ENCODE peak calls at places on chromosomes 11 and 22, in eight cellular contexts. U, V, H, J, B, R, K and D are unnamed samples.

GRCh38 chr11:16607675-16608644 is 130.5 kb upstream of the C11orf58 start:
- DNase-seq in B (peak; percentile 58), J (no peak), K (peak; percentile 51), R (no peak), V (no peak), H (no peak), U (peak; percentile 92), D (no peak)

GRCh38 chr22:23903328-23903971 is 9.3 kb downstream of the MIF start:
- DNase-seq in H (no peak), V (no peak), U (no peak), R (no peak), B (no peak), K (no peak), J (no peak), D (no peak)

GRCh38 chr11:59666969-59667368 is 1.9 kb downstream of the PATL1 start:
- DNase-seq in H (no peak), J (no peak), K (no peak), V (no peak), R (no peak), B (no peak), U (no peak), D (no peak)

GRCh38 chr22:47018010-47018910 is 255.8 kb downstream of the TBC1D22A start:
- DNase-seq in K (no peak), R (no peak), U (no peak), V (no peak), H (no peak), B (no peak), J (no peak), D (no peak)

GRCh38 chr11:17008099-17008498 is 6.1 kb downstream of the PLEKHA7 start:
- DNase-seq in K (peak; percentile 42), U (no peak), H (no peak), B (no peak), V (no peak), R (no peak), J (no peak), D (no peak)

GRCh38 chr11:108836541-108836940 is 171.7 kb downstream of the DDX10 start:
- DNase-seq in K (no peak), B (no peak), U (no peak), R (no peak), J (no peak), H (no peak), V (no peak), D (no peak)

GRCh38 chr22:19547620-19548019 is 23.4 kb upstream of the CLDN5 start:
- DNase-seq in H (no peak), K (no peak), R (no peak), U (no peak), V (no peak), B (no peak), J (no peak), D (no peak)

GRCh38 chr11:83047515-83048225 is 24.0 kb downstream of the RAB30 start:
- DNase-seq in H (peak; percentile 40), U (peak; percentile 29), B (no peak), K (no peak), V (no peak), J (no peak), R (no peak), D (no peak)

GRCh38 chr11:9609841-9610240 is 36.4 kb downstream of the WEE1 start:
- DNase-seq in R (no peak), H (no peak), V (no peak), U (no peak), K (no peak), B (no peak), J (no peak), D (no peak)

GRCh38 chr11:124920870-124921609 is 2.0 kb downstream of the HEPN1 start:
- DNase-seq in K (peak; percentile 59), B (peak; percentile 80), V (no peak), J (no peak), R (peak; percentile 60), U (no peak), H (peak; percentile 47), D (peak; percentile 78)

GRCh38 chr11:68454767-68455166 is 5.8 kb upstream of the PPP6R3 start:
- DNase-seq in V (no peak), H (peak; percentile 10), U (no peak), B (no peak), R (no peak), J (no peak), K (no peak), D (no peak)

GRCh38 chr22:19800761-19801244 is 40.2 kb downstream of the TBX1 start:
- DNase-seq in B (peak; percentile 70), U (peak; percentile 35), R (no peak), H (no peak), V (peak; percentile 51), K (no peak), J (no peak), D (no peak)